ENCODE peak calls at places on chromosomes 2 and 18, in nine cellular contexts. D is K562, A is upper lobe of left lung, Y is sigmoid colon, W is transverse colon, K is GM12878, U is esophagus muscularis mucosa, B is HepG2, R is stomach. I is an unnamed sample.

GRCh38 chr18:40841473-40841872 is 1113.6 kb upstream of the PIK3C3 start:
- DNase-seq in D (no peak), A (no peak), Y (no peak), W (no peak), K (no peak), U (no peak), B (no peak), R (no peak), I (no peak)

GRCh38 chr2:217289153-217289908 is 429.5 kb upstream of the TNP1 start:
- DNase-seq in D (peak), A (no peak), Y (no peak), W (no peak), K (no peak), U (peak), B (no peak), R (no peak), I (no peak)

GRCh38 chr2:50491541-50492114 is 540.3 kb downstream of the NRXN1 start:
- DNase-seq in D (peak), A (no peak), Y (no peak), W (peak), K (no peak), U (no peak), B (peak), R (no peak), I (no peak)

GRCh38 chr2:18856766-18857165 is 267.4 kb upstream of the NT5C1B start:
- DNase-seq in D (no peak), A (no peak), Y (no peak), W (no peak), K (no peak), U (no peak), B (no peak), R (no peak), I (no peak)

GRCh38 chr2:230738391-230738811 is 25.8 kb downstream of the CAB39 start:
- DNase-seq in D (no peak), A (no peak), Y (no peak), W (no peak), K (no peak), U (no peak), B (peak), R (no peak), I (no peak)

GRCh38 chr2:153495725-153496124 is 17.2 kb upstream of the RPRM start:
- DNase-seq in D (no peak), A (no peak), Y (no peak), W (no peak), K (no peak), U (no peak), B (no peak), R (no peak), I (no peak)

GRCh38 chr2:86633094-86633740 is 9.6 kb upstream of the RNF103 start:
- DNase-seq in D (no peak), A (no peak), Y (no peak), W (peak), K (no peak), U (no peak), B (no peak), R (peak), I (no peak)

GRCh38 chr2:24819442-24820174 is 26.4 kb downstream of the CENPO start:
- DNase-seq in D (no peak), A (no peak), Y (peak), W (no peak), K (no peak), U (no peak), B (no peak), R (peak), I (no peak)

GRCh38 chr18:33184178-33184577 is 256.3 kb downstream of the CCDC178 start:
- DNase-seq in D (no peak), A (no peak), Y (no peak), W (no peak), K (no peak), U (no peak), B (no peak), R (no peak), I (no peak)

GRCh38 chr18:41938445-41938844 is 16.6 kb upstream of the PIK3C3 start:
- DNase-seq in D (peak), A (no peak), Y (no peak), W (no peak), K (no peak), U (no peak), B (no peak), R (no peak), I (no peak)

GRCh38 chr2:98561018-98561417 is 47.3 kb downstream of the COA5 start:
- DNase-seq in D (peak), A (no peak), Y (no peak), W (no peak), K (no peak), U (no peak), B (no peak), R (no peak), I (no peak)

GRCh38 chr2:67524236-67524635 is 127.1 kb downstream of the ETAA1 start:
- DNase-seq in D (no peak), A (no peak), Y (no peak), W (no peak), K (no peak), U (no peak), B (no peak), R (no peak), I (no peak)

GRCh38 chr2:237475704-237476107 is 11.3 kb upstream of the MLPH start:
- DNase-seq in D (no peak), A (no peak), Y (no peak), W (no peak), K (no peak), U (no peak), B (no peak), R (no peak), I (no peak)

GRCh38 chr2:230671117-230671516 is 41.5 kb upstream of the CAB39 start:
- DNase-seq in D (no peak), A (no peak), Y (no peak), W (no peak), K (no peak), U (no peak), B (no peak), R (no peak), I (no peak)

GRCh38 chr2:75808793-75809535 is 98.2 kb upstream of the GCFC2 start:
- DNase-seq in D (no peak), A (no peak), Y (no peak), W (no peak), K (no peak), U (peak), B (no peak), R (no peak), I (no peak)

GRCh38 chr2:133444411-133444934 is 123.8 kb downstream of the NCKAP5 start:
- DNase-seq in D (no peak), A (no peak), Y (no peak), W (no peak), K (no peak), U (no peak), B (no peak), R (no peak), I (no peak)

GRCh38 chr2:170377469-170378207 is 199.7 kb downstream of the MYO3B start:
- DNase-seq in D (no peak), A (no peak), Y (no peak), W (peak), K (no peak), U (no peak), B (no peak), R (peak), I (no peak)

DNA sequence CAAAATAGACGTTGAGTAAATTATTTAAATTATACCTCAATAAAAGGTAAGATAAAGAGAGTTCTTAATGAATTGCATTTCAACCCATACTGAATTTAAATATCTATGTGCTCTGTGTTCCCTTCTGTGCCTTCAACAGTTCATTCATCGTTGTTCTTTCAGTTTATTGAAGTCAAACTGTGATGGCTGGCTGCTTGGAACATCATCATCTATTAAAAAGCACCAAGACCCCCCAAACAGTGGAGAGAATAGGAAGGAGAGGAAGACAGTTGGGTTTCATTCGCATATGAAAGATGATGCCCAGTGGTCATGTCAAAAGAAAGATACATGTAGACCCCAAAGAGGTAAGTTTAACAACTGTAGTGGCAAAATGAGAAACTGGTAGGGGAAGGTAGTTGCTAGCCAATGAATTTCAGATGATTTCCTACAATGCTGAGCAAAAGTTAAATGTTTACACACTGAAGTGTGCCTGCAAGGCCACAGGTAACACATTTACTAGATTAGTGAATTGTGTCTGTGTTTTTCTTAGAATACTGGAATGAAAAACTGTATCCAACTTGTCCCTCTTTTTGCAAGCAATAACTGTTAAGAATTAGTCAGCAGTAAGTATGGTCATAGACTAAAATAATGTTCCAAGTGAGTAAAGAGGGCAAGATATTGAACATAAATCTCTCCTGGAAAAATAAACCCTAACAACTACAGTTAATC is 331.3 kb downstream of the KIAA1328 start:
- DNase-seq in D (no peak), A (no peak), Y (no peak), W (no peak), K (no peak), U (no peak), B (peak), R (no peak), I (no peak)
- TF ChIP-seq EP300 in D (no peak), A (no peak), Y (no peak), W (no peak), K (no peak), U (no peak), B (no peak), R (no peak), I (no peak)

GRCh38 chr2:80304522-80304878 is at the start of gene LRRTM1:
- DNase-seq in D (peak), A (peak), Y (no peak), W (peak), K (no peak), U (no peak), B (no peak), R (no peak), I (no peak)
- TF ChIP-seq POLR2AphosphoS5 in D (no peak), A (no peak), Y (no peak), W (no peak), K (no peak), U (no peak), B (no peak), R (no peak), I (no peak)

DNA sequence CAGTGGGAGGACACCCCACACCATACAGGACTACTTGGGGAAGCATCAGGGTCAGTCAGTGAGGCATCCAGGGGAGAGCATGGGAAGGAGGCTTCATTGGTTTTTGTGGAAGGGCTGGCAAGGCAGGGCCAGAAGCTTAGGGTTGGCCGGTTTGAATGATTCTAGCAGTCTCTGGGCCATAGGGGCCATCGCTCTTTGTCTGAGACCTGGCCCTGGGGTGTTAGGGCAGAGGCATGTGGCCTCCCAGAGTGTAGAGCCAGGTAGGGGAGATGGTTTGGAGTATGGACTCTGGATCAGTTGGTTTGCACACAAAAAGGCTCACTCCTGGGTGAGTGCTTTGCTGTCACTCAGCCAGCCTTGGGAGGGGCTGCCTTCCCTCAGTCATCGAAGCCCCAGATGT is 98.5 kb downstream of the GLI2 start:
- DNase-seq in D (no peak), A (no peak), Y (peak), W (no peak), K (no peak), U (no peak), B (no peak), R (no peak), I (peak)
- TF ChIP-seq EP300 in D (no peak), A (no peak), Y (no peak), W (no peak), K (no peak), U (no peak), B (no peak), R (no peak), I (no peak)

GRCh38 chr2:235112365-235112764 is 160.5 kb downstream of the SH3BP4 start:
- DNase-seq in D (no peak), A (no peak), Y (no peak), W (no peak), K (no peak), U (no peak), B (no peak), R (no peak), I (no peak)
- TF ChIP-seq POLR2AphosphoS5 in D (no peak), A (no peak), Y (no peak), W (no peak), K (no peak), U (no peak), B (no peak), R (no peak), I (no peak)

DNA sequence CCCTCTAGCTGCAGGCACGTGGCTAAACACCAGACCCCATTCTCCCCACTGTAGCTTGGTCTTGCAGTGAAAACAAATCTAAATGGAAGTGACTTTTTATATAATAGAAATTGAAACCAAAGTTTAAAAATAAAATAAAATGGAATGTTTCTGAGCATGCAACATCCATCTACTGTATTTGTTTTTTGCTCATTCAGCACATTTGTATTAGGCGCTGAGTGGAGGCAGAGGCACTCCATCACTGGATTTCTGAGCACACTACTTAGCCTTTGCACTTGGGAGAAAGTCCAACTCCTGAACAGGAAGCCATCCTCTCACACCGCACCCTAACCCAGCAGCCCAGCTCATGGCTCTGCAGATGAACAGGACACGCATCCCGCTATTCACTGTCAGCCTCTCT is 37.8 kb upstream of the POU3F3 start:
- DNase-seq in D (no peak), A (no peak), Y (no peak), W (no peak), K (no peak), U (no peak), B (no peak), R (no peak), I (no peak)
- TF ChIP-seq EP300 in D (no peak), A (no peak), Y (no peak), W (no peak), K (no peak), U (no peak), B (no peak), R (no peak), I (no peak)

GRCh38 chr2:136024185-136024584 is 38.8 kb upstream of the DARS1 start:
- DNase-seq in D (no peak), A (peak), Y (no peak), W (no peak), K (no peak), U (no peak), B (no peak), R (no peak), I (no peak)
- TF ChIP-seq POLR2AphosphoS5 in D (no peak), A (no peak), Y (no peak), W (no peak), K (no peak), U (no peak), B (no peak), R (no peak), I (no peak)

GRCh38 chr2:8440029-8440778 is 241.7 kb upstream of the ID2 start:
- DNase-seq in D (no peak), A (no peak), Y (peak), W (no peak), K (no peak), U (no peak), B (no peak), R (peak), I (no peak)

GRCh38 chr2:8437228-8437948 is 244.5 kb upstream of the ID2 start:
- DNase-seq in D (no peak), A (no peak), Y (peak), W (no peak), K (no peak), U (no peak), B (no peak), R (no peak), I (no peak)

GRCh38 chr2:8437949-8438400 is 243.9 kb upstream of the ID2 start:
- DNase-seq in D (no peak), A (no peak), Y (peak), W (no peak), K (no peak), U (no peak), B (no peak), R (no peak), I (no peak)

GRCh38 chr2:8438996-8439395 is 242.9 kb upstream of the ID2 start:
- DNase-seq in D (no peak), A (no peak), Y (peak), W (no peak), K (no peak), U (no peak), B (no peak), R (peak), I (no peak)

DNA sequence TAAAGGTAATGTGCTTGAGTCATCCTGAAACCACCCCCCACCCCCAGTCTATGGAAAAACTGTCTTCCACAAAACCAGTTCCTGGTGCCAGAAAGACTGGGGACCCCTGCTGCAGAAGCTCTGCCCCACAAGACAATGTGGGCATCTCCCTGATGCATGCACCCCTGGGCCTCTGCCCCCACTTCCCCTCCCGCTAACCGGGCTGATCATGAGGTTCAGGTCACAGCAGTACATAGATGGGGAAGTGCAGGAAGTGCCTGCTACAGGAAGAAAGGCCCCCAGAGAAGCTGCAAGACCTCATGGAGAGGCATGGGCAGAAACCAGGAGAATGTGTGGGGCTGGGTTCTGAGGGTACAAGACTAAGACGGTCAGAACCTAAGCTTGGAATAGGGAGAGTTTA is 243.4 kb upstream of the ID2 start:
- DNase-seq in D (no peak), A (no peak), Y (peak), W (peak), K (no peak), U (no peak), B (no peak), R (no peak), I (no peak)
- TF ChIP-seq EP300 in D (no peak), A (no peak), Y (no peak), W (no peak), K (no peak), U (no peak), B (no peak), R (no peak), I (no peak)

I was measured in suprapubic skin.